ENCODE peak calls at places on chromosomes 2 and 18, in nine cellular contexts. T is NCI-H1930; Z is foreskin fibroblast; N is GM03348; O is ecto neural progenitor cell; A is Peyer's patch; B is activated naive CD8-positive, alpha-beta T cell treated with anti-CD3 and anti-CD28 coated beads, Interleukin-2, amount 10 ng/mL, durations not matched to agents 7 days and 5 days; D is cardiac fibroblast; J is activated T-cell treated with anti-CD3 and anti-CD28 coated beads for 24 hours. C is an unnamed sample.

GRCh38 chr2:85231242-85231805 is 96.5 kb downstream of the TGOLN2 start:
- DNase-seq in B (no peak), T (no peak), O (peak), D (no peak), N (no peak), A (no peak), J (no peak), Z (no peak), C (no peak)

GRCh38 chr2:82789886-82790276 is 1669.2 kb downstream of the SUCLG1 start:
- DNase-seq in B (no peak), Z (peak), J (no peak), N (no peak), D (peak), O (no peak), A (no peak), T (no peak), C (no peak)

GRCh38 chr2:65452150-65452895 is 19.9 kb upstream of the SPRED2 start:
- DNase-seq in A (no peak), N (no peak), J (no peak), B (no peak), T (no peak), D (no peak), Z (no peak), O (no peak), C (no peak)

GRCh38 chr2:96148410-96149217 is 3.4 kb upstream of the DUSP2 start:
- DNase-seq in T (no peak), B (peak), N (peak), A (peak), J (peak), O (peak), D (peak), Z (peak), C (peak)

GRCh38 chr2:98829586-98830270 is 98.8 kb upstream of the MGAT4A start:
- DNase-seq in J (no peak), Z (no peak), A (no peak), N (no peak), O (no peak), T (no peak), D (no peak), B (peak), C (no peak)

GRCh38 chr2:162729469-162729868 is 109.1 kb downstream of the KCNH7 start:
- DNase-seq in T (no peak), J (no peak), D (no peak), B (no peak), N (no peak), A (no peak), O (no peak), Z (no peak), C (no peak)

GRCh38 chr2:177763532-177764265 is 308.9 kb downstream of the PDE11A start:
- DNase-seq in O (peak), Z (peak), J (peak), B (peak), D (peak), A (peak), N (peak), T (peak), C (peak)

GRCh38 chr2:127066942-127067341 is 40.0 kb downstream of the BIN1 start:
- DNase-seq in O (no peak), N (peak), Z (peak), T (no peak), A (no peak), D (peak), B (no peak), J (no peak), C (no peak)

GRCh38 chr2:230713331-230714121 is 884 bp downstream of the CAB39 start:
- DNase-seq in A (peak), T (no peak), B (peak), D (peak), N (peak), O (peak), Z (peak), J (peak), C (no peak)

GRCh38 chr2:55014962-55015939 is 35.0 kb downstream of the RTN4 start:
- DNase-seq in A (no peak), D (peak), Z (peak), J (no peak), N (peak), B (no peak), T (no peak), O (no peak), C (peak)

GRCh38 chr18:75635096-75635495 is 207.6 kb upstream of the SMIM21 start:
- DNase-seq in A (no peak), N (no peak), O (no peak), D (no peak), J (no peak), Z (no peak), B (no peak), T (no peak), C (peak)

GRCh38 chr2:64101141-64101591 is 43.1 kb downstream of the PELI1 start:
- DNase-seq in J (no peak), O (no peak), Z (no peak), A (no peak), T (no peak), N (peak), B (no peak), D (peak), C (no peak)

GRCh38 chr2:98794214-98794810 is 63.4 kb upstream of the MGAT4A start:
- DNase-seq in J (no peak), N (no peak), B (no peak), T (no peak), Z (no peak), A (no peak), D (no peak), O (peak), C (no peak)

GRCh38 chr2:29314816-29315571 is 199.8 kb downstream of the CLIP4 start:
- DNase-seq in B (peak), D (no peak), T (no peak), O (no peak), Z (no peak), N (no peak), J (peak), A (peak), C (peak)

GRCh38 chr2:210955591-210955990 is 399.2 kb downstream of the CPS1 start:
- DNase-seq in J (no peak), T (no peak), A (no peak), D (peak), O (no peak), N (peak), B (no peak), Z (no peak), C (no peak)

GRCh38 chr2:23414876-23415275 is 29.9 kb downstream of the KLHL29 start:
- DNase-seq in A (no peak), N (no peak), Z (peak), T (no peak), B (no peak), J (no peak), O (no peak), D (no peak), C (peak)

GRCh38 chr2:166126014-166126639 is 1.7 kb downstream of the SCN1A start:
- DNase-seq in D (peak), O (no peak), B (no peak), N (peak), T (no peak), Z (peak), A (no peak), J (no peak), C (no peak)

GRCh38 chr2:218806346-218806978 is 24.5 kb downstream of the CYP27A1 start:
- DNase-seq in B (no peak), J (no peak), O (no peak), D (peak), A (no peak), N (peak), T (no peak), Z (peak), C (no peak)

GRCh38 chr18:13800505-13801259 is 23.3 kb upstream of the MC5R start:
- DNase-seq in D (peak), A (no peak), T (peak), N (peak), B (peak), Z (peak), J (peak), O (peak), C (peak)

GRCh38 chr2:135570884-135571283 is 39.6 kb downstream of the R3HDM1 start:
- DNase-seq in N (no peak), T (no peak), D (no peak), A (no peak), Z (peak), B (no peak), J (no peak), O (no peak), C (no peak)

GRCh38 chr2:248724-249123 is 15.1 kb downstream of the SH3YL1 start:
- DNase-seq in T (no peak), N (no peak), Z (no peak), B (no peak), J (no peak), A (no peak), O (no peak), D (no peak), C (no peak)

GRCh38 chr2:231684314-231685223 is 23.8 kb upstream of the PTMA start:
- DNase-seq in A (no peak), T (no peak), B (no peak), O (no peak), Z (no peak), D (no peak), N (no peak), J (no peak), C (no peak)

GRCh38 chr18:32238635-32239268 is 48.9 kb downstream of the MEP1B start:
- DNase-seq in B (no peak), D (no peak), Z (no peak), N (no peak), O (no peak), T (no peak), A (no peak), J (no peak), C (no peak)

GRCh38 chr2:44934962-44935853 is 6.3 kb upstream of the SIX3 start:
- DNase-seq in A (no peak), N (no peak), O (peak), T (no peak), D (no peak), J (no peak), Z (no peak), B (peak), C (no peak)

GRCh38 chr2:144706671-144707070 is 186.8 kb upstream of the ZEB2 start:
- DNase-seq in B (no peak), O (no peak), N (no peak), Z (no peak), J (no peak), D (no peak), A (no peak), T (no peak), C (no peak)

GRCh38 chr2:150586858-150587257 is 99.4 kb upstream of the RND3 start:
- DNase-seq in N (peak), T (no peak), J (no peak), D (peak), A (no peak), Z (peak), B (no peak), O (no peak), C (no peak)

GRCh38 chr2:134320930-134321329 is 67.1 kb downstream of the MGAT5 start:
- DNase-seq in Z (no peak), N (no peak), J (peak), A (peak), O (no peak), D (no peak), B (peak), T (no peak), C (no peak)

GRCh38 chr2:120353591-120353898 is 7.6 kb downstream of the INHBB start:
- DNase-seq in N (no peak), J (no peak), A (no peak), D (no peak), B (no peak), Z (no peak), O (no peak), T (no peak), C (no peak)

GRCh38 chr2:95353055-95353575 is 49.4 kb upstream of the FAHD2A start:
- DNase-seq in D (no peak), T (no peak), A (no peak), O (peak), J (no peak), Z (no peak), B (no peak), N (no peak), C (no peak)

GRCh38 chr2:168119519-168120141 is 127.8 kb downstream of the STK39 start:
- DNase-seq in D (peak), O (no peak), T (peak), B (no peak), Z (peak), J (no peak), A (no peak), N (peak), C (peak)

GRCh38 chr2:58063641-58064040 is 17.0 kb downstream of the VRK2 start:
- DNase-seq in Z (peak), N (peak), J (no peak), O (no peak), D (peak), T (no peak), B (no peak), A (no peak), C (no peak)

C was measured in SK-N-DZ.